ENCODE peak calls at places on chromosomes 13 and 19, in four cellular contexts. G is uterus, P is mucosa of descending colon, C is adipocyte. Y is an unnamed sample.
A peak's percentile ranks its signal among the peaks of the same experiment; 100 is the strongest.

GRCh38 chr13:75263741-75264407 is 218.1 kb downstream of the TBC1D4 start:
- DNase-seq in G (no peak), P (no peak), C (peak; percentile 47), Y (no peak)

GRCh38 chr19:49502866-49503581 is 6.8 kb downstream of the RPS11 start:
- DNase-seq in G (peak; percentile 56), P (peak; percentile 57), C (peak; percentile 95), Y (peak; percentile 59)

GRCh38 chr19:1598777-1599459 is 6.3 kb upstream of the MBD3 start:
- DNase-seq in G (no peak), P (no peak), C (no peak), Y (no peak)

GRCh38 chr19:45103200-45103624 is 10.2 kb downstream of the PPP1R37 start:
- DNase-seq in G (no peak), P (no peak), C (no peak), Y (peak; percentile 47)

GRCh38 chr19:48654299-48655059 is 8.5 kb upstream of the CA11 start:
- DNase-seq in G (no peak), P (no peak), C (no peak), Y (no peak)

GRCh38 chr13:51494151-51494550 is 41.3 kb upstream of the INTS6 start:
- DNase-seq in G (no peak), P (no peak), C (peak; percentile 51), Y (no peak)

GRCh38 chr13:73803997-73804396 is 330.2 kb downstream of the KLF12 start:
- DNase-seq in G (no peak), P (no peak), C (no peak), Y (no peak)

GRCh38 chr19:51564791-51565190 is 6.3 kb upstream of the ZNF175 start:
- DNase-seq in G (no peak), P (no peak), C (no peak), Y (no peak)

GRCh38 chr19:31316201-31316951 is 32.9 kb downstream of the TSHZ3 start:
- DNase-seq in G (peak; percentile 46), P (peak; percentile 21), C (peak; percentile 50), Y (no peak)

DNA sequence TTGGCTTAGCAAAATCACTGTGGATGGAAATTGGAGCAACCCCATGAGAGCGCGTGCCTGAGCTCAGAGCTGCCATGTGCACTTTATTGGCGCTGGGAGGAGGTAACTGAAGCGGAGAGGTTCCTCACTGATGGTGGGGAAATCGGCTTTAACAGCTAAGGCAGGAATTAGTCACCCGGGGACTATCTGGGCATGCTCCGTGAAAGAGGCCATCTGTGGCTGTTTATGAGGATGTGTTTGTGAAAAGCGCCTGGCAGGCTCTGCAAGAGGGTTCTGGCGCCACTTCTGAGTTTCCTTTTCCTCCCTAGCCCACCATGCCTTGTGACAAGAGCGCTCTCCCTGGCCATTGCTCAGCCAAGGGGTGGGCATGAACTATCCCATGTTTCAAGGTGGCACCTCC is 815.6 kb downstream of the UQCRFS1 start:
- DNase-seq in G (no peak), P (no peak), C (no peak), Y (no peak)
- H3K4me1 ChIP-seq in G (no peaks in the 10 kb centered on the region), P (no peaks in the 10 kb centered on the region), C (no peaks in the 10 kb centered on the region), Y (no peaks in the 10 kb centered on the region)

GRCh38 chr19:34669305-34669704 is 7.7 kb downstream of the SCGB2B2 start:
- DNase-seq in G (no peak), P (no peak), C (no peak), Y (no peak)

GRCh38 chr19:34675250-34675649 is 1.7 kb downstream of the SCGB2B2 start:
- DNase-seq in G (no peak), P (no peak), C (no peak), Y (no peak)

GRCh38 chr19:34675919-34676318 is 1.0 kb downstream of the SCGB2B2 start:
- DNase-seq in G (no peak), P (peak; percentile 6), C (no peak), Y (no peak)

GRCh38 chr19:34673590-34673989 is 3.4 kb downstream of the SCGB2B2 start:
- DNase-seq in G (no peak), P (no peak), C (no peak), Y (no peak)

GRCh38 chr19:34671972-34672371 is 5.0 kb downstream of the SCGB2B2 start:
- DNase-seq in G (no peak), P (no peak), C (no peak), Y (no peak)
- H3K4me1 ChIP-seq in G (no peaks in the 10 kb centered on the region), P (peaks cover 3% of the 10 kb centered on the region), C (peaks cover 26% of the 10 kb centered on the region), Y (no peaks in the 10 kb centered on the region)

DNA sequence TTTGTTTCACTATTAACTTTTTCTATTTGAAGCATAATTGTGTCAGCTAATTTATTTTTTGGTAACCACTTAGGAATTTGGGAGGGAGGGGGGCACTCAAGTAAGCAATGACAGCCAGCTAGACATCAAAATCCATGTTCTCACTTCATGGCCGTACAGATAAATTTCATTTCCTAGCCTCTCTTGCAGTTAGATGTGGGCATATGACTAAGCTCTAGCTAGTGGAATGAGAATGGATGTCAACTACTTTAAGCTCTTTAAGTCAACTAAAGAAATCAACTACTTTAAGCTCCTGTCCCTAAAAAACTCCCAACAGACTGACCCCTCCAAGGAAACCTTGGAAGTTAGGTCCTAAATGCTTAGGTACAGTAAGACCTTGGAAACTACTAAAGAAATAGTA is 92.0 kb downstream of the KCNRG start:
- DNase-seq in G (no peak), P (no peak), C (no peak), Y (no peak)
- H3K4me1 ChIP-seq in G (no peaks in the 10 kb centered on the region), P (peaks cover 10% of the 10 kb centered on the region), C (no peaks in the 10 kb centered on the region), Y (no peaks in the 10 kb centered on the region)

DNA sequence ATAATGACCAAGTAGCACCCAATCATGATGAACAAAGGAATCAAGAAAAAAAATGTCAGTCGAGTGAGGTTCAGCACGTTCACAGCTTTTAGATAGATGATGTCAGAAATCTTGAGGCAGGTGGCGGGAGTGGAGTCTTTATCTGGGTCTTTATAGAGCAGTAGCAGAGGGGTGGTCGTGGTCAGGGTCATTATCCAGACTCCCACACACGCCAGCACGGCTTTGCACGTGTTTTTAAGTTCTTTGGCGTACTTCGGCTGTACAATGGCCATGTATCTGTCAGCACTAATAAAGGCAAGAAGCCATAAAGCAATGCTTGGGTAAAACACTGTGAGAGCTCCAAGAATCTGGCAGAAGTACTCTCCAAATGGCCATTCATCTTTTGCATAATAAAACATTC is 2.9 kb downstream of the GPR18 start:
- DNase-seq in G (no peak), P (no peak), C (no peak), Y (no peak)
- H3K4me1 ChIP-seq in G (no peaks in the 10 kb centered on the region), P (no peaks in the 10 kb centered on the region), C (peaks cover 19% of the 10 kb centered on the region), Y (no peaks in the 10 kb centered on the region)

GRCh38 chr19:18412610-18413239 is 6.5 kb upstream of the SSBP4 start:
- DNase-seq in G (no peak), P (no peak), C (no peak), Y (no peak)

GRCh38 chr19:18417250-18418033 is 1.8 kb upstream of the SSBP4 start:
- DNase-seq in G (peak; percentile 86), P (peak; percentile 58), C (peak; percentile 91), Y (peak; percentile 85)

GRCh38 chr19:18416778-18417249 is 2.4 kb upstream of the SSBP4 start:
- DNase-seq in G (peak; percentile 95), P (peak; percentile 79), C (peak; percentile 96), Y (peak; percentile 91)

GRCh38 chr19:18415177-18415867 is 3.9 kb upstream of the SSBP4 start:
- DNase-seq in G (peak; percentile 91), P (peak; percentile 50), C (peak; percentile 53), Y (peak; percentile 90)

GRCh38 chr19:18414504-18415176 is 4.6 kb upstream of the SSBP4 start:
- DNase-seq in G (peak; percentile 55), P (peak; percentile 51), C (no peak), Y (peak; percentile 52)
- H3K4me1 ChIP-seq in G (peaks cover 20% of the 10 kb centered on the region), P (peaks cover 31% of the 10 kb centered on the region), C (peaks cover 43% of the 10 kb centered on the region), Y (peaks cover 19% of the 10 kb centered on the region)

GRCh38 chr13:98521461-98521860 is 55.4 kb downstream of the STK24 start:
- DNase-seq in G (no peak), P (no peak), C (no peak), Y (no peak)
- H3K4me1 ChIP-seq in G (peaks cover 19% of the 10 kb centered on the region), P (peaks cover 24% of the 10 kb centered on the region), C (peaks cover 24% of the 10 kb centered on the region), Y (peaks cover 35% of the 10 kb centered on the region)

GRCh38 chr19:39402417-39403297 is 4.0 kb upstream of the ZFP36 start:
- DNase-seq in G (peak; percentile 94), P (peak; percentile 94), C (peak; percentile 95), Y (peak; percentile 95)

GRCh38 chr19:39400997-39401548 is 5.6 kb upstream of the ZFP36 start:
- DNase-seq in G (no peak), P (no peak), C (no peak), Y (no peak)

GRCh38 chr19:39399684-39400465 is 6.8 kb upstream of the ZFP36 start:
- DNase-seq in G (no peak), P (no peak), C (no peak), Y (no peak)

GRCh38 chr19:39403331-39404312 is 3.0 kb upstream of the ZFP36 start:
- DNase-seq in G (peak; percentile 100), P (peak; percentile 96), C (peak; percentile 100), Y (peak; percentile 99)

GRCh38 chr19:39401549-39402416 is 4.9 kb upstream of the ZFP36 start:
- DNase-seq in G (peak; percentile 49), P (peak; percentile 86), C (peak; percentile 44), Y (no peak)
- H3K4me1 ChIP-seq in G (peaks cover 20% of the 10 kb centered on the region), P (peaks cover 68% of the 10 kb centered on the region), C (peaks cover 43% of the 10 kb centered on the region), Y (peaks cover 8% of the 10 kb centered on the region)